ENCODE peak calls at places on chromosomes 11 and 22, in six cellular contexts. E is SK-N-SH, A is H1, Q is K562, H is HepG2, G is GM12878. M is an unnamed sample.

GRCh38 chr11:117518455-117518854 is 190.8 kb downstream of the CEP164 start:
- DNase-seq in E (no peak), A (no peak), Q (no peak), H (no peak), G (no peak), M (no peak)

GRCh38 chr11:87421422-87421821 is 383.7 kb downstream of the TMEM135 start:
- DNase-seq in E (peak), A (peak), Q (peak), H (peak), G (peak), M (peak)

GRCh38 chr11:64603411-64604110 is 12.5 kb downstream of the SLC22A12 start:
- DNase-seq in E (no peak), A (no peak), Q (no peak), H (no peak), G (no peak), M (no peak)

GRCh38 chr11:111272420-111272819 is 25.9 kb upstream of the POU2AF3 start:
- DNase-seq in E (no peak), A (no peak), Q (no peak), H (no peak), G (no peak), M (no peak)

GRCh38 chr22:30393322-30393680 is 3.5 kb upstream of the SEC14L2 start:
- DNase-seq in E (no peak), A (no peak), Q (no peak), H (no peak), G (no peak), M (no peak)

GRCh38 chr11:111603633-111604130 is 1.4 kb downstream of the SIK2 start:
- DNase-seq in E (no peak), A (no peak), Q (no peak), H (no peak), G (no peak), M (no peak)

GRCh38 chr22:30444632-30445437 is 19.3 kb downstream of the MTFP1 start:
- DNase-seq in E (peak), A (peak), Q (peak), H (peak), G (no peak), M (peak)

GRCh38 chr11:358129-358805 is 11.0 kb upstream of the B4GALNT4 start:
- DNase-seq in E (no peak), A (no peak), Q (peak), H (no peak), G (no peak), M (no peak)

GRCh38 chr11:66069715-66070603 is at the start of gene PACS1:
- DNase-seq in E (peak), A (peak), Q (peak), H (peak), G (no peak), M (peak)

GRCh38 chr11:118691926-118692830 is 12.7 kb upstream of the TREH start:
- DNase-seq in E (no peak), A (no peak), Q (no peak), H (peak), G (peak), M (peak)

GRCh38 chr22:39745789-39746188 is 147.8 kb downstream of the ENTHD1 start:
- DNase-seq in E (no peak), A (no peak), Q (no peak), H (no peak), G (peak), M (no peak)

GRCh38 chr11:9827700-9828099 is 163.8 kb downstream of the SWAP70 start:
- DNase-seq in E (no peak), A (no peak), Q (no peak), H (no peak), G (no peak), M (no peak)

GRCh38 chr22:22936190-22936914 is 48.7 kb downstream of the IGLL5 start:
- DNase-seq in E (no peak), A (no peak), Q (no peak), H (no peak), G (no peak), M (no peak)

GRCh38 chr22:22934543-22935055 is 47.0 kb downstream of the IGLL5 start:
- DNase-seq in E (no peak), A (no peak), Q (peak), H (no peak), G (no peak), M (no peak)

GRCh38 chr22:22936915-22937656 is 49.5 kb downstream of the IGLL5 start:
- DNase-seq in E (no peak), A (no peak), Q (no peak), H (no peak), G (no peak), M (no peak)

GRCh38 chr22:22935056-22935545 is 47.5 kb downstream of the IGLL5 start:
- DNase-seq in E (no peak), A (no peak), Q (peak), H (no peak), G (no peak), M (no peak)

GRCh38 chr22:22935546-22936157 is 48.0 kb downstream of the IGLL5 start:
- DNase-seq in E (no peak), A (no peak), Q (peak), H (no peak), G (peak), M (peak)
- TF ChIP-seq POLR2AphosphoS5 in E (no peak), A (no peak), Q (no peak), H (no peak), G (peak), M (no peak)

GRCh38 chr11:7196396-7197146 is 55.1 kb upstream of the SYT9 start:
- DNase-seq in E (peak), A (no peak), Q (no peak), H (no peak), G (no peak), M (no peak)
- TF ChIP-seq GABPA in E (no peak), A (no peak), Q (no peak), H (no peak), G (no peak), M (no peak)

GRCh38 chr11:47500121-47500520 is 51.2 kb upstream of the RAPSN start:
- DNase-seq in E (no peak), A (no peak), Q (no peak), H (no peak), G (no peak), M (no peak)
- H3K27ac ChIP-seq in E (no peak), A (no peak), Q (no peak), H (no peak), G (peak), M (peak)

DNA sequence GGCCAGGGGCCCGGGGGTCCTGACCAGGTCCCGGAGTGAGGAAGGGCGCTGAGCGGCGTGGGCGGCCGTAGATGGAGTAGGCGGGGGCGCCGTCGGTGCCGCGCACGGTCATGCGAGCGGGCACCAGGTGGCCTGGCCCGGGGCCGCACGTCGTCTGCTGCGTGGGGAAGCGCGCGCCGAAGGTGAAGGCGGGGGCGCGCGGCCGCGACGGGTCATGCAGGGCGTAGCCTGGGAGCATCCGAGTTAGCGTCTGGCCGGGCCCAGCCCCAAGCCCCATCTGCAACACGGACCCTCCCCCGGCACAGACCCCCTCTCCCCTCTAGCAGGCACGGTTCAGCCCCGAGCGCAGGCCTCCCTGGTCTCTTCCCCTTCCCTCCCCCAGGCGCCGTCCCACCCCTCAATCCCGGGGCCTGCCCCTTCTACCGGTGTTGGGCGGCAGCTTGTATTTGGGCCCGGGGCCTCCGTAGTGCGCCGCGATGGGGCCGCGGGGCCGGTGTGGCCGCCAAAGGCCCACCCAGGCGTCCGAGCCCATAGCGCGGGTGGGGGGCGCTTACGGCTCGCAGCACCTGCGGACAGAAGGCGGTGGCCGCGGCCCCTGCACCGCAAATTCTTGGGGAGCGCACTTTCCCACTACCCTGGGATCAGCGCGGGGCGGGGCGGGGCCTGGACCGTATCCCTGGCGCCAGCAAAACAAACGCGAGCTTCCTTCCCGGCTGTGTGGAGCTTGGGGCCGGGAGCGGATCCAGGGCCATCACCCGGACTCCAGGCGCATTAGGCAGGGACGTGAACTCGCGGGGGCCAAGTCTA is 1.9 kb upstream of the TYMP start:
- DNase-seq in E (peak), A (peak), Q (no peak), H (no peak), G (no peak), M (peak)
- TF ChIP-seq POLR2AphosphoS5 in E (peak), A (no peak), Q (no peak), H (no peak), G (no peak), M (no peak)

GRCh38 chr11:100667449-100667848 is 19.6 kb upstream of the ARHGAP42 start:
- DNase-seq in E (no peak), A (no peak), Q (no peak), H (no peak), G (no peak), M (no peak)

GRCh38 chr11:100663583-100663982 is 23.5 kb upstream of the ARHGAP42 start:
- DNase-seq in E (no peak), A (no peak), Q (no peak), H (no peak), G (no peak), M (no peak)

GRCh38 chr11:100663996-100664395 is 23.1 kb upstream of the ARHGAP42 start:
- DNase-seq in E (no peak), A (no peak), Q (no peak), H (no peak), G (no peak), M (no peak)
- TF ChIP-seq GABPA in E (no peak), A (no peak), Q (no peak), H (no peak), G (no peak), M (no peak)

GRCh38 chr22:48491451-48491941 is 1336.2 kb downstream of the BRD1 start:
- DNase-seq in E (no peak), A (no peak), Q (no peak), H (no peak), G (no peak), M (no peak)
- H3K27ac ChIP-seq in E (no peak), A (no peak), Q (no peak), H (no peak), G (no peak), M (no peak)

M was measured in HL-60.